ENCODE peak calls at places on chromosomes 12 and 14, in five cellular contexts. One of them, this sample, is unnamed. For H3K36me3, the result is how much of the 10 kb centered on the place peaks cover.

GRCh38 chr12:91874086-91874865 is 271.4 kb downstream of the BTG1 start:
- DNase-seq in mammary epithelial cell: no peak
- DNase-seq in left ventricle myocardium inferior: no peak
- DNase-seq in hepatocyte: no peak
- DNase-seq in testis: no peak
- DNase-seq in this sample: no peak

GRCh38 chr12:45981075-45981837 is 9.1 kb downstream of the SCAF11 start:
- DNase-seq in mammary epithelial cell: no peak
- DNase-seq in left ventricle myocardium inferior: no peak
- DNase-seq in hepatocyte: no peak
- DNase-seq in testis: no peak
- DNase-seq in this sample: no peak

GRCh38 chr12:103855036-103855712 is 14.1 kb upstream of the NT5DC3 start:
- DNase-seq in mammary epithelial cell: peak
- DNase-seq in left ventricle myocardium inferior: no peak
- DNase-seq in hepatocyte: no peak
- DNase-seq in testis: no peak
- DNase-seq in this sample: no peak

GRCh38 chr14:91501348-91501747 is 8.8 kb downstream of the PPP4R3A start:
- DNase-seq in mammary epithelial cell: no peak
- DNase-seq in left ventricle myocardium inferior: no peak
- DNase-seq in hepatocyte: no peak
- DNase-seq in testis: no peak
- DNase-seq in this sample: no peak

GRCh38 chr14:54147285-54147684 is 190.7 kb upstream of the BMP4 start:
- DNase-seq in mammary epithelial cell: peak
- DNase-seq in left ventricle myocardium inferior: peak
- DNase-seq in hepatocyte: no peak
- DNase-seq in testis: no peak
- DNase-seq in this sample: peak

GRCh38 chr14:93231129-93231979 is 24.3 kb downstream of the UBR7 start:
- DNase-seq in mammary epithelial cell: peak
- DNase-seq in left ventricle myocardium inferior: peak
- DNase-seq in hepatocyte: no peak
- DNase-seq in testis: peak
- DNase-seq in this sample: peak

GRCh38 chr12:52629251-52630103 is 11.1 kb upstream of the KRT73 start:
- DNase-seq in mammary epithelial cell: no peak
- DNase-seq in left ventricle myocardium inferior: no peak
- DNase-seq in hepatocyte: no peak
- DNase-seq in testis: no peak
- DNase-seq in this sample: no peak

GRCh38 chr12:15984963-15985362 is 73.8 kb downstream of the DERA start:
- DNase-seq in mammary epithelial cell: no peak
- DNase-seq in left ventricle myocardium inferior: no peak
- DNase-seq in hepatocyte: no peak
- DNase-seq in testis: no peak
- DNase-seq in this sample: no peak

GRCh38 chr12:103799504-103800251 is 41.4 kb downstream of the NT5DC3 start:
- DNase-seq in mammary epithelial cell: peak
- DNase-seq in left ventricle myocardium inferior: no peak
- DNase-seq in hepatocyte: peak
- DNase-seq in testis: no peak
- DNase-seq in this sample: no peak

GRCh38 chr12:91980345-91980744 is 165.3 kb downstream of the BTG1 start:
- DNase-seq in mammary epithelial cell: no peak
- DNase-seq in left ventricle myocardium inferior: no peak
- DNase-seq in hepatocyte: no peak
- DNase-seq in testis: no peak
- DNase-seq in this sample: no peak

GRCh38 chr12:49703647-49704137 is 3.5 kb downstream of the FMNL3 start:
- DNase-seq in mammary epithelial cell: peak
- DNase-seq in left ventricle myocardium inferior: no peak
- DNase-seq in hepatocyte: no peak
- DNase-seq in testis: no peak
- DNase-seq in this sample: peak

GRCh38 chr12:49702676-49703228 is 4.5 kb downstream of the FMNL3 start:
- DNase-seq in mammary epithelial cell: no peak
- DNase-seq in left ventricle myocardium inferior: no peak
- DNase-seq in hepatocyte: no peak
- DNase-seq in testis: no peak
- DNase-seq in this sample: peak

GRCh38 chr12:49702009-49702408 is 5.2 kb downstream of the FMNL3 start:
- DNase-seq in mammary epithelial cell: no peak
- DNase-seq in left ventricle myocardium inferior: no peak
- DNase-seq in hepatocyte: no peak
- DNase-seq in testis: no peak
- DNase-seq in this sample: peak

GRCh38 chr12:49697808-49698207 is 9.4 kb downstream of the FMNL3 start:
- DNase-seq in mammary epithelial cell: no peak
- DNase-seq in left ventricle myocardium inferior: no peak
- DNase-seq in hepatocyte: no peak
- DNase-seq in testis: no peak
- DNase-seq in this sample: no peak

DNA sequence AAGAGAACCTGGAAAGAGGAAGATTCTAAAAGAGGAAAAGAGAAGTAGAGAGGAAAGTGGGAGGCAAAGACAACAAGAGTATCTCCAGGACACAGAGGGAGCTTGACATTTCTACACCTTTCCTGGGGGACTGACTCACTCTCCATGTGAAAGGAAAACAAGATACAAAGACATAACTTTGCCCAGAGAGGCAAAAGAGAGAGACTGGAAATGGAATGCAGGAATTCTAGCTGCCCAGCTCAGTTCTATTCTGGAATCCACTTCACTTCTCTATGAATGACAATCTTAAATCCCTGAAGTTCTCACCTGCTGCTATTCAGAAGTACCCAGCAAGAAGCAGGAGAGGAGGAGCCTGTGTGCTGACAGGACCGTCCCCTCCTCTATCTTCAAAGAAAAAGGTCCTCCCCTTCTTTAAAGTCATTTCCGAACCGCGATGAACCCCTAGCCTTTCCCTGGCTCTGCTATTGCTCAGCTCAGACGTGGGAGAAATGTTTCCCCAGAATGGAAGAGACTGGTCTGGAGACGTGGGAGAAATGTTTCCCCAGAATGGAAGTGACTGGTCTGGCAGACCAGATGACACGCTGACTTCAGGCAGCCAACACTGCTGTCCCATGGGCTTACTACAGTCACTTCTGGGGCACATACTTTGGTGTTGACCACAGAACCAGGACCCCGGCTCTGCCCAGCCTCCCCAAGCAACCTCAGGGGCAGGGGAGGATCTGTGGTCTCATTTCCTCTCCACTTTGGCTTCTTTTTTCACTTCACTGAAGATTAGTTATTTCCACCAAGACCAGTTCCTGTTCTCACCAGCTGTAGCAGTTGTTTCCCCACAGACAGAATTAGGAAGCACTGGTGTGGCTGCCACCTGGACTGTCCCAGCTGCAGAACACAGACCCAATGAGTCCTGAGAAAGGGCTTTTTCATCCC is 8.3 kb downstream of the FMNL3 start:
- DNase-seq in mammary epithelial cell: peak
- DNase-seq in left ventricle myocardium inferior: peak
- DNase-seq in hepatocyte: no peak
- DNase-seq in testis: no peak
- DNase-seq in this sample: peak
- H3K27ac ChIP-seq in mammary epithelial cell: no peak
- H3K27ac ChIP-seq in left ventricle myocardium inferior: peak
- H3K27ac ChIP-seq in hepatocyte: peak
- H3K27ac ChIP-seq in testis: peak
- H3K27ac ChIP-seq in this sample: peak

GRCh38 chr14:69726761-69727511 is 40.0 kb upstream of the SRSF5 start:
- DNase-seq in mammary epithelial cell: peak
- DNase-seq in left ventricle myocardium inferior: peak
- DNase-seq in hepatocyte: peak
- DNase-seq in testis: peak
- DNase-seq in this sample: peak
- H3K4me3 ChIP-seq in mammary epithelial cell: peak
- H3K4me3 ChIP-seq in left ventricle myocardium inferior: peak
- H3K4me3 ChIP-seq in hepatocyte: peak
- H3K4me3 ChIP-seq in testis: peak
- H3K4me3 ChIP-seq in this sample: peak

DNA sequence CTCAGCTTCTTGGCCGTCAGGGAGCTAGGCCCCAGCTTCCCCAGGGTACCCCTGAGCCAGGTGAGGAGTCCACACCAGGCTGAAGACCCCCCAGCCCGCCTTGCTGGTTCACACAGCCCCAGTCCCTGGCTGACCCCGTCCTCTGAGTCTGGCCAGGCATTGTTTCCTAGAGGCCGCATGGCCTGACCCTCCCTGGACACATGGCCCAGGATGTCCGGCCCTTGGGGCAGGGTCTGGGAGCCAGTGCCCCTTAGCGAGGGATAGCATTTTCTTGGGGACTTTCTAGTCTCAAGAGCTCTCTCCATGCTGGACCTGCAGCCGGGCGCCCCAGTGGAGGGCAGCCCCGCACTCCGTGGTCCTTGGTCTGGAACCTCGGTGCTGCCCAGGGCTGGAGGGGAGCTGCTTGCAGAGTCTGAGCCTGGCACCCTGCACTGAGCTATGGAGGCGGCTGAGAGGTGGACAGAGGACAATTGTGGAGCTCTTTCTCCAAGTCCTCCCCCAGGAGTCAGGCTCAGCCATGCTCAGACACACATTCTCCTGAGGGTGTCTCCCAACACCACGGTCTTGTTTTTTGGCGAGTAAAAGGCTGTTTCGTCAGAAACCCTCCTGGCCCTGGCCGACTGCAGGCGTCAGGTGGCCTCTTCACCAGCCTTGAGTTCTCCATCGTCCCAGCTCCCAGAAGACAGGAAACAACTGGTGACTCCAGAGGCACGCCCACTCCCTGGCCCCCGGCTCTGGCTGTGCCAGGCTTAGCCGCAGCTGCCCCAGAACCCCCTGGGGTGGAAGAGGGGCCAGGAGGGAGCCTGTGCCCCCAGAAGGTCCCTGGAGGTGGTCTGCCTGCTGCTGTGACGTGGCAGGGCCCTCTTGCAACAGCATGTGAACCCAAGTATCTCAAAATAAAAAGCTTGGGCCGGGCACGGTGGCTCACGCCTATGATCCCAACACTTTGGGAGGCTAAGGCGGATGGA is 17.6 kb upstream of the CRIP2 start:
- DNase-seq in mammary epithelial cell: no peak
- DNase-seq in left ventricle myocardium inferior: no peak
- DNase-seq in hepatocyte: no peak
- DNase-seq in testis: no peak
- DNase-seq in this sample: peak
- H3K36me3 ChIP-seq in mammary epithelial cell: under half
- H3K36me3 ChIP-seq in left ventricle myocardium inferior: half or more
- H3K36me3 ChIP-seq in hepatocyte: under half
- H3K36me3 ChIP-seq in testis: under half
- H3K36me3 ChIP-seq in this sample: half or more

DNA sequence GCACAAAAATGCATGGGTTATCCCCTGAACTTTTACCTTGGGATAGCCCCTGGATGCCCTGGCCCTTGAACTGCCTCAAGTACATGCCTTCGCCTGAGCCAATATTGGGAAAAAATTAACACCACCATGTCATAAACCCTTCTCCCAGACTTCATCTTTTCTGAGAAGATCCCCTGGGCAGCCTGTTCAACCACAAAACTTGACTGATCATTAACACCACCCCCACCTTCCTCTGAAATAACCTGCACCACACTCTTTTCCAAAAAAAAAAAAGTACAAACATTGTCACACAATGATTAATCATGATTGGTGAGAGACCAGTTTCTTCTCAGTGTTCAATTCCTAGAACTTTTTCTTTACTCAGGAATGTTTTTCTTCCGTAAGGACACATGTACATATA is 217.9 kb downstream of the PAX9 start:
- DNase-seq in mammary epithelial cell: no peak
- DNase-seq in left ventricle myocardium inferior: no peak
- DNase-seq in hepatocyte: no peak
- DNase-seq in testis: no peak
- DNase-seq in this sample: no peak
- H3K27ac ChIP-seq in mammary epithelial cell: no peak
- H3K27ac ChIP-seq in left ventricle myocardium inferior: no peak
- H3K27ac ChIP-seq in hepatocyte: no peak
- H3K27ac ChIP-seq in testis: no peak
- H3K27ac ChIP-seq in this sample: no peak

DNA sequence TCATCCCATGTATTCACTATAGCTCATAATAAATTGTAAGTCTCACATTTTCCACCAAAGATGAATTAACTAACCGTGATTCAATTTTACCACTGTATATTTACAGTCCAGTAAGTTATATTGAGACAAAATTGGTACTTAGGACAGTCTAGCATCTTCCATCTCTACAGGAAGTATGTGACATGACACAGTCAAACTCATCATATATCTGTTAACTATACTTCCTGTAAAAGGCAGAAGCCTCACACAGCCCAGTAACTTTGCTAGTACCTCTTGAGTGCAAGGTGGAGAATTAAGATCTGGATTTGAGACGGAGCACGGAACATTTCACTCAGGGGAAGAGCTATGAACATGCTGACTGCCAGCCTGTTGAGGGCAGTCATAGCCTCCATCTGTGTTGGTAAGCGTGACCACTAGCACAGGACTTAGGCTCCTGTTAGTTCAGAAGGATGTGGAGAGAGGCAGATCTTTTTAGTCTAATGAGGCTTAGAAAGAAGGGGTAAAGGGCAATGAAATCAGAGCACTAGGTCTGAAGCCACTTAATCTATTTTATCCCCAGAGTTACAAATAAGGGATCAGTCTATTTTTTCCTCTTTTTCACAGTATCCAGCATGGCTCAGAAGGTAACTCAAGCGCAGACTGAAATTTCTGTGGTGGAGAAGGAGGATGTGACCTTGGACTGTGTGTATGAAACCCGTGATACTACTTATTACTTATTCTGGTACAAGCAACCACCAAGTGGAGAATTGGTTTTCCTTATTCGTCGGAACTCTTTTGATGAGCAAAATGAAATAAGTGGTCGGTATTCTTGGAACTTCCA is 333.9 kb upstream of the OR4E1 start:
- DNase-seq in mammary epithelial cell: no peak
- DNase-seq in left ventricle myocardium inferior: no peak
- DNase-seq in hepatocyte: no peak
- DNase-seq in testis: no peak
- DNase-seq in this sample: no peak
- H3K4me3 ChIP-seq in mammary epithelial cell: no peak
- H3K4me3 ChIP-seq in left ventricle myocardium inferior: no peak
- H3K4me3 ChIP-seq in hepatocyte: no peak
- H3K4me3 ChIP-seq in testis: no peak
- H3K4me3 ChIP-seq in this sample: no peak

GRCh38 chr14:23375527-23376251 is 1.2 kb upstream of the CMTM5 start:
- DNase-seq in mammary epithelial cell: no peak
- DNase-seq in left ventricle myocardium inferior: no peak
- DNase-seq in hepatocyte: no peak
- DNase-seq in testis: no peak
- DNase-seq in this sample: no peak
- H3K36me3 ChIP-seq in mammary epithelial cell: under half
- H3K36me3 ChIP-seq in left ventricle myocardium inferior: under half
- H3K36me3 ChIP-seq in hepatocyte: under half
- H3K36me3 ChIP-seq in testis: under half
- H3K36me3 ChIP-seq in this sample: under half

GRCh38 chr14:51167587-51168219 is 72.3 kb upstream of the TMX1 start:
- DNase-seq in mammary epithelial cell: no peak
- DNase-seq in left ventricle myocardium inferior: no peak
- DNase-seq in hepatocyte: no peak
- DNase-seq in testis: no peak
- DNase-seq in this sample: no peak
- H3K27ac ChIP-seq in mammary epithelial cell: no peak
- H3K27ac ChIP-seq in left ventricle myocardium inferior: peak
- H3K27ac ChIP-seq in hepatocyte: no peak
- H3K27ac ChIP-seq in testis: peak
- H3K27ac ChIP-seq in this sample: no peak

This sample was measured in SJCRH30.